ENCODE peak calls at places on chromosomes 16 and 17, in four cellular contexts. Q, F, Y and B are unnamed samples.
A peak's percentile ranks its signal among the peaks of the same experiment; 100 is the strongest.

GRCh38 chr17:48990882-48991357 is 6.3 kb upstream of the IGF2BP1 start:
- DNase-seq in F (no peak), Q (no peak), Y (peak; percentile 69), B (no peak)

GRCh38 chr17:17839792-17840707 is 3.3 kb upstream of the SREBF1 start:
- DNase-seq in Q (peak; percentile 95), Y (peak; percentile 91), F (peak; percentile 83), B (peak; percentile 93)

GRCh38 chr16:27436921-27437650 is 35.1 kb downstream of the IL21R start:
- DNase-seq in Q (no peak), Y (no peak), F (no peak), B (no peak)

GRCh38 chr17:17495448-17496188 is 577 bp downstream of the RASD1 start:
- DNase-seq in Y (no peak), Q (no peak), F (peak; percentile 64), B (no peak)

GRCh38 chr16:86874141-86874540 is 295.8 kb downstream of the FOXL1 start:
- DNase-seq in Y (peak; percentile 39), Q (no peak), F (peak; percentile 60), B (peak; percentile 53)

GRCh38 chr17:47315451-47316266 is 8.1 kb upstream of the EFCAB13 start:
- DNase-seq in F (peak; percentile 89), Q (peak; percentile 84), Y (peak; percentile 80), B (peak; percentile 77)

GRCh38 chr17:67246648-67247415 is 1.8 kb upstream of the HELZ start:
- DNase-seq in Q (peak; percentile 71), Y (peak; percentile 69), F (peak; percentile 28), B (peak; percentile 21)

GRCh38 chr17:82524540-82524939 is 5.0 kb downstream of the FOXK2 start:
- DNase-seq in Y (no peak), Q (no peak), F (no peak), B (no peak)

GRCh38 chr16:67546091-67546501 is 16.2 kb upstream of the CTCF start:
- DNase-seq in F (no peak), Y (no peak), Q (no peak), B (no peak)

GRCh38 chr17:12665263-12666210 is at the start of gene MYOCD:
- DNase-seq in Y (no peak), Q (peak; percentile 48), F (no peak), B (no peak)

GRCh38 chr16:12573730-12574383 is 229.8 kb downstream of the CPPED1 start:
- DNase-seq in Y (peak; percentile 80), F (peak; percentile 79), Q (peak; percentile 73), B (peak; percentile 69)

GRCh38 chr16:84746875-84747274 is 47.1 kb downstream of the USP10 start:
- DNase-seq in F (no peak), Y (peak; percentile 39), Q (no peak), B (peak; percentile 47)

GRCh38 chr16:69495821-69496220 is 69.9 kb upstream of the NFAT5 start:
- DNase-seq in F (no peak), Y (no peak), Q (no peak), B (no peak)

GRCh38 chr16:80259289-80259805 is 281.4 kb upstream of the DYNLRB2 start:
- DNase-seq in Q (no peak), Y (no peak), F (no peak), B (no peak)

GRCh38 chr16:60979119-60979518 is 1057.1 kb downstream of the CDH8 start:
- DNase-seq in Q (no peak), F (no peak), Y (no peak), B (no peak)

GRCh38 chr17:1462164-1463112 is 6.4 kb upstream of the CRK start:
- DNase-seq in F (no peak), Q (no peak), Y (peak; percentile 22), B (no peak)

GRCh38 chr17:82891911-82892310 is 52.1 kb upstream of the ZNF750 start:
- DNase-seq in Y (no peak), Q (no peak), F (no peak), B (no peak)

GRCh38 chr16:75151798-75152197 is 3.5 kb downstream of the ZFP1 start:
- DNase-seq in Q (no peak), F (no peak), Y (no peak), B (no peak)

GRCh38 chr16:11783319-11784047 is 13.6 kb downstream of the ZC3H7A start:
- DNase-seq in Q (no peak), Y (peak; percentile 46), F (peak; percentile 88), B (no peak)

GRCh38 chr16:15507299-15507958 is 73.0 kb downstream of the BMERB1 start:
- DNase-seq in F (peak; percentile 31), Q (no peak), Y (no peak), B (peak; percentile 66)

GRCh38 chr16:83713597-83713996 is 94.2 kb upstream of the HSBP1 start:
- DNase-seq in Q (peak; percentile 12), F (no peak), Y (peak; percentile 38), B (peak; percentile 42)

GRCh38 chr17:68981288-68981687 is 26.1 kb upstream of the ABCA8 start:
- DNase-seq in F (peak; percentile 98), Y (no peak), Q (no peak), B (no peak)

GRCh38 chr17:37490638-37491614 is 1.2 kb downstream of the DUSP14 start:
- DNase-seq in Q (peak; percentile 90), Y (peak; percentile 89), F (peak; percentile 85), B (peak; percentile 85)

GRCh38 chr16:46777804-46778203 is 29.7 kb upstream of the MYLK3 start:
- DNase-seq in F (no peak), Q (no peak), Y (no peak), B (no peak)
- TF ChIP-seq MYC in F (no peak), Q (no peak), Y (no peak), B (no peak)

GRCh38 chr17:55965051-55965450 is 188.2 kb upstream of the ANKFN1 start:
- DNase-seq in Y (peak; percentile 1), F (no peak), Q (no peak), B (peak; percentile 8)
- TF ChIP-seq CTCF in Y (no peak), F (no peak), Q (no peak), B (peak; percentile 11)

DNA sequence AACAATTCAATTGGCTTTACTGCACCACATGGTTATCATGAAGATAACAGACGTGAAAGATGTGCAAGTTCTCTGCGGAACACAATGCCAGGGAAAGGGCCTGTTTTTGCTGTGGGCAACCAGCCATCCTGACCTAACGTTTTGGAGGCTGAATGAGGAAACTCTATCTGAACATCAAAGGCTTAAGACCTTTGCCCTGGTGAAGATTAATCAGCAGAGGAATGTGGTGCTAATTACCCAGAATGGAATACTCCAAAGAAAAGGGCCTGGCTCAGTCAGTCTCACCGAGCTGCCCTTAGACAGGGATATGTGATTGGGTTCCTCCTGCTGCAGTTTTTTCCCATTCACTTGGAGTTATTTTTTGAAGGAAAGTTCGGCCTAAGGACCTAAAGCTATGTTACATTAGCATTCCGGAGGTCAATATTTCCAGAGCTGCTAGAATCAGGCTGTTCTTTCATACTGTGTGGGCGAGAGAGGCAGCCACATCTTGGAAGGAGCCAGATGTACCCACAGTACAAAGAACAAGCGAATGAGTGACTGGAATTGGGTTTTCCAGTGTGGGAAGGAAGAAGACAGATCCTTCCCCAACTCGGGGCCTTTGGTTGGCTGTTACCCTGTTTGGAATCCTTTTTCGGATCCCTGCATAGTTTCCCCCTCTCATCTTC is 15.5 kb downstream of the ASIC2 start:
- DNase-seq in Q (no peak), F (no peak), Y (no peak), B (no peak)
- TF ChIP-seq MYC in Q (no peak), F (no peak), Y (no peak), B (no peak)

GRCh38 chr17:9517396-9517795 is 58.2 kb downstream of the STX8 start:
- DNase-seq in F (no peak), Y (no peak), Q (no peak), B (no peak)

GRCh38 chr17:9519873-9520272 is 55.7 kb downstream of the STX8 start:
- DNase-seq in Y (no peak), F (no peak), Q (no peak), B (no peak)

GRCh38 chr17:9520649-9521435 is 54.8 kb downstream of the STX8 start:
- DNase-seq in Q (no peak), F (no peak), Y (peak; percentile 42), B (no peak)

DNA sequence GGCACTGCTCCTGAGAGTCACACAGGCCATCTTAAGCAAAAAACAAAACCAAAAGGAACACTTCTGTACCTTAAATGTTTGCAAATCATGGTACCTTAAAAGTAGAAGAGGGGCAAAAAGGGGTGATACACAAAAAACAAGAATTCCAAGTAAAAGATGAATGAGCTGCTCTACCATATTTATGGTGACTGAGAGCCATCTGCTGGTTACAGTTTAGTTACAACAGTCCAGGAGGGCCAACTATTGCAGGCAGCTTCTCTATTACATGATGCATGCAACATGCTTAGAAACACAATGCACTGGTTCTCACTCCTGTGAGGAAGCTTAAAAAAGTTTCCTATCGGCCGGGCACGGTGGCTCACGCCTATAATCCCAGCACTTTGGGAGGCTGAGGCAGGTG is 53.5 kb downstream of the STX8 start:
- DNase-seq in F (peak; percentile 52), Y (peak; percentile 52), Q (peak; percentile 31), B (peak; percentile 42)
- TF ChIP-seq CTCF in F (peak; percentile 30), Y (peak; percentile 35), Q (peak; percentile 83), B (no peak)

GRCh38 chr16:57240872-57241271 is 4.2 kb upstream of the ARL2BP start:
- DNase-seq in F (no peak), Q (no peak), Y (no peak), B (peak; percentile 67)
- TF ChIP-seq MYC in F (no peak), Q (no peak), Y (no peak), B (no peak)

GRCh38 chr16:71669926-71670536 is 44.0 kb downstream of the MARVELD3 start:
- DNase-seq in Q (no peak), F (no peak), Y (no peak), B (no peak)
- TF ChIP-seq CTCF in Q (no peak), F (no peak), Y (no peak), B (no peak)

DNA sequence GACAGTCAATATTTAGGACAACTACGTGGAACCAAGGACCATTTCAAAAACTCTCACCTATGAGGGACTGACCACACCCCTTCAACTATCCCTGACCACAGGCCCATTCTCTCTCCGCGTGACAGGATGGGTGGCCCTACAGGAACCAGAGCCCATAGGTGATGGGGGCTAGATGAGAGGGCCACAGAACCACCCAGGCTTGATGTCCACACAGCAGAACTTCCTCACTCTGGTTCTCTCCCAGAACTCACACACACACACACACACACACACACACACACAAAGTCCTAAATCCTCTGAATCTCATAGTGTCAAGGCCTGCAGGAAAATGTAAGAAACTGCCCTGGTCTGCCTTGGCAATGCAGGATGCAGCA is 1.5 kb downstream of the ZNF319 start:
- DNase-seq in Y (no peak), Q (no peak), F (no peak), B (no peak)
- TF ChIP-seq MYC in Y (no peak), Q (no peak), F (no peak), B (no peak)

GRCh38 chr16:85823328-85823920 is 23.9 kb downstream of the COX4I1 start:
- DNase-seq in F (no peak), Q (no peak), Y (no peak), B (no peak)

GRCh38 chr16:85824161-85825135 is 25.0 kb downstream of the COX4I1 start:
- DNase-seq in F (no peak), Y (no peak), Q (no peak), B (peak; percentile 21)

GRCh38 chr16:85828166-85828565 is 28.7 kb downstream of the COX4I1 start:
- DNase-seq in F (no peak), Y (no peak), Q (no peak), B (no peak)

GRCh38 chr16:85826686-85827247 is 27.3 kb downstream of the COX4I1 start:
- DNase-seq in Y (no peak), Q (no peak), F (no peak), B (no peak)

DNA sequence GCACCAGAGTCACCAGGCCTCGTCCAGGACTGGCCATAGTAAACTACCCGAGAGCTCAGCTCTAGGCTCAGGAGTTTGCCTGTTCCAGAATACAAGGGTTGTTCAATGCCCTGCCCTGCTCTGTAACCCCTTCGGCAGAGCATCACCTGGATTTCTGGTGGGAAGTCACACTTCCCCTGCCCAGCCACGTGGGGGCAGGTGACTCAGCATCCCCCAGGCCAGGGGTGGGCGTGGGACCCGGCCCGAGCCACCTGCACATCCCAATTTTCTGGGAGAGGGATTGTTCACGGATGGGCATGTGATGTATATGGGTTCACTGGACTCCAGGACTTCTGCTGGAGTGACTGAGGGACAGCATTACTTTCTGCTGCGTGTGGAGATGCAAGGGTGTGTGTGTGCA is 25.8 kb downstream of the COX4I1 start:
- DNase-seq in Y (no peak), F (no peak), Q (no peak), B (no peak)
- TF ChIP-seq CTCF in Y (peak; percentile 21), F (no peak), Q (no peak), B (no peak)